ENCODE peak calls at places on chromosomes 12 and 14, in seven cellular contexts. G is HCT116, O is astrocyte, Q is lung, T is endodermal cell, F is BE2C, V is endothelial cell of umbilical vein. P is an unnamed sample. For H3K36me3, the result is how much of the 10 kb centered on the place peaks cover.

GRCh38 chr14:77181603-77182437 is at the start of gene TMEM63C:
- DNase-seq in G (peak), O (peak), Q (no peak), T (peak), F (peak), V (no peak), P (no peak)

GRCh38 chr12:31876568-31877424 is 82.4 kb upstream of the RESF1 start:
- DNase-seq in G (no peak), O (no peak), Q (no peak), T (no peak), F (no peak), V (no peak), P (no peak)

GRCh38 chr12:1628671-1629337 is at the start of gene WNT5B:
- DNase-seq in G (no peak), O (no peak), Q (no peak), T (no peak), F (peak), V (no peak), P (no peak)

GRCh38 chr12:67042697-67043131 is 226.4 kb upstream of the CAND1 start:
- DNase-seq in G (no peak), O (peak), Q (no peak), T (peak), F (no peak), V (no peak), P (peak)

GRCh38 chr14:93950948-93951668 is 24.0 kb downstream of the FAM181A start:
- DNase-seq in G (no peak), O (no peak), Q (no peak), T (no peak), F (no peak), V (no peak), P (no peak)

GRCh38 chr14:98174031-98174430 is 1098.0 kb downstream of the BCL11B start:
- DNase-seq in G (no peak), O (no peak), Q (no peak), T (no peak), F (no peak), V (no peak), P (no peak)

GRCh38 chr14:52002542-52002941 is 13.2 kb downstream of the RTRAF start:
- DNase-seq in G (no peak), O (no peak), Q (no peak), T (no peak), F (no peak), V (no peak), P (no peak)

GRCh38 chr14:81400852-81401251 is 728 bp upstream of the STON2 start:
- DNase-seq in G (peak), O (peak), Q (peak), T (no peak), F (peak), V (no peak), P (peak)

GRCh38 chr12:29429999-29430698 is 49.2 kb upstream of the ERGIC2 start:
- DNase-seq in G (no peak), O (no peak), Q (no peak), T (peak), F (peak), V (no peak), P (no peak)

GRCh38 chr12:26226629-26227375 is 31.4 kb downstream of the SSPN start:
- DNase-seq in G (no peak), O (peak), Q (no peak), T (peak), F (peak), V (peak), P (no peak)

GRCh38 chr12:49225551-49226166 is 36.8 kb upstream of the TUBA1A start:
- DNase-seq in G (no peak), O (peak), Q (peak), T (peak), F (no peak), V (peak), P (no peak)

GRCh38 chr12:49230176-49230575 is 34.7 kb upstream of the TUBA1C start:
- DNase-seq in G (no peak), O (no peak), Q (no peak), T (no peak), F (no peak), V (no peak), P (no peak)

GRCh38 chr12:49228653-49229052 is 36.2 kb upstream of the TUBA1C start:
- DNase-seq in G (no peak), O (no peak), Q (no peak), T (peak), F (no peak), V (no peak), P (no peak)

GRCh38 chr12:49230810-49231209 is 34.1 kb upstream of the TUBA1C start:
- DNase-seq in G (no peak), O (no peak), Q (no peak), T (no peak), F (no peak), V (no peak), P (no peak)

GRCh38 chr12:49227701-49228100 is 37.2 kb upstream of the TUBA1C start:
- DNase-seq in G (no peak), O (no peak), Q (no peak), T (no peak), F (peak), V (no peak), P (no peak)
- H3K36me3 ChIP-seq in G (under half), O (under half), Q (under half), T (under half), F (under half), V (under half), P (under half)

GRCh38 chr14:105528197-105528858 is 1.9 kb downstream of the TMEM121 start:
- DNase-seq in G (no peak), O (peak), Q (peak), T (peak), F (peak), V (peak), P (no peak)
- TF ChIP-seq CTCF in G (peak), O (peak), Q (peak), T (peak), F (peak), V (peak), P (peak)

GRCh38 chr12:113274848-113275247 is 53.6 kb downstream of the TPCN1 start:
- DNase-seq in G (no peak), O (no peak), Q (no peak), T (no peak), F (no peak), V (no peak), P (no peak)
- H3K36me3 ChIP-seq in G (under half), O (under half), Q (under half), T (under half), F (under half), V (under half), P (under half)

DNA sequence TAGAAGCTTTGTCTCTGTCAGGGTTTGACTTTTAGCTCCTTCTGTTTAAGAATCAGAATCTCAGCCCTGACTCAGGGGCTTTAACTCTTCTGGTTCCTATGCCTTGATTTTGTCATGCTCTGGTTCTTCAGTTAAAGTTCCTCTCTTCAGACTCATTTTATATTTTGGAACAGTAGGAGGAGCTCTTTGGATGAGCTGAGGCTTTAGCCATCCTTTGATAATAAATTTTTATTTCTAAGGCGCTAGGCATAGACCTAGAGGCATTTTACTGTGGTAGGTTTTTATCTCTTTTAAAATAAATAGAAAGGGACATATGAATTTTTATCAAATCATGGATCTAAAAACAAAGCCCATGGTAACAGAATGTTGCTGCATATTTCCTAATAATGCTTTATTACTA is 51.7 kb downstream of the ATP23 start:
- DNase-seq in G (no peak), O (no peak), Q (no peak), T (no peak), F (no peak), V (no peak), P (no peak)
- TF ChIP-seq CTCF in G (no peak), O (no peak), Q (no peak), T (peak), F (peak), V (no peak), P (no peak)

DNA sequence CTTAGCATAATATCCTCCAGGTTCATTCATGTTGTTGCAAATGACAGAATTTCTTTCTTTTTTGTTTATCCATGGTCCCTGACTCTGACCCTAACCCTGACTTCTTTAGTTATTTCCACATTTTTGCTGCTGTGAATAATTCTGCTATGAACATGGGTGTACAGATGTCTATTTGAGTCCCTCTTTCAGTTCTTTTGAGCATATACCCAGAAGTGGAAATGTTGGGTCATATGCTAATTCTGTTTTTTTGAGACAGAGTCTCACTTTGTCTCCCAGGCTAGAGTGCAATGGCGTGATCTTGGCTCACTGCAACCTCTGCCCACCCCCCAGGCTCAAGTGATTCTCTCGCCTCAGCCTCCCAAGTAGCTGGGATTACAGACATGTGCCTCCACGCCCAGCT is 33.1 kb downstream of the KNTC1 start:
- DNase-seq in G (no peak), O (no peak), Q (no peak), T (no peak), F (no peak), V (no peak), P (no peak)
- H3K36me3 ChIP-seq in G (under half), O (under half), Q (under half), T (half or more), F (half or more), V (under half), P (under half)

P was measured in kidney epithelial cell.